ENCODE peak calls at places on chromosomes 5 and 9, in four cellular contexts. R, I, X and E are unnamed samples.

GRCh38 chr9:73684601-73685000 is 532.9 kb downstream of the ANXA1 start:
- DNase-seq in R (peak), I (peak), X (no peak), E (peak)

GRCh38 chr5:39216621-39217020 is 2.7 kb downstream of the FYB1 start:
- DNase-seq in R (no peak), I (no peak), X (no peak), E (no peak)

GRCh38 chr5:132528866-132529634 is 14.3 kb downstream of the IL5 start:
- DNase-seq in R (no peak), I (no peak), X (no peak), E (no peak)

GRCh38 chr9:116141864-116142561 is 11.6 kb upstream of the PAPPA start:
- DNase-seq in R (peak), I (no peak), X (no peak), E (no peak)

GRCh38 chr9:133795049-133795448 is 56.9 kb upstream of the SARDH start:
- DNase-seq in R (no peak), I (no peak), X (no peak), E (no peak)

GRCh38 chr9:136771907-136772306 is 7.6 kb upstream of the LCN15 start:
- DNase-seq in R (no peak), I (no peak), X (no peak), E (no peak)

GRCh38 chr5:178280631-178281030 is 48.0 kb upstream of the PHYKPL start:
- DNase-seq in R (no peak), I (no peak), X (no peak), E (no peak)

GRCh38 chr5:76690027-76690679 is 25.8 kb upstream of the F2R start:
- DNase-seq in R (peak), I (peak), X (no peak), E (no peak)

GRCh38 chr5:109704255-109704952 is 14.7 kb downstream of the MAN2A1 start:
- DNase-seq in R (no peak), I (no peak), X (no peak), E (no peak)

GRCh38 chr5:56516936-56517521 is 283.9 kb upstream of the ANKRD55 start:
- DNase-seq in R (peak), I (peak), X (peak), E (no peak)

GRCh38 chr9:99019523-99020331 is 76.0 kb downstream of the COL15A1 start:
- DNase-seq in R (peak), I (peak), X (no peak), E (peak)

GRCh38 chr9:135596211-135596610 is 34.7 kb downstream of the PAEP start:
- DNase-seq in R (no peak), I (no peak), X (no peak), E (no peak)

GRCh38 chr5:9348296-9348996 is 197.4 kb downstream of the SEMA5A start:
- DNase-seq in R (peak), I (peak), X (no peak), E (peak)

GRCh38 chr9:14314424-14314928 is 535 bp upstream of the NFIB start:
- DNase-seq in R (peak), I (peak), X (peak), E (peak)

GRCh38 chr5:75886706-75887105 is 169.5 kb upstream of the POC5 start:
- DNase-seq in R (peak), I (peak), X (no peak), E (peak)

GRCh38 chr9:86534572-86535258 is 180.5 kb upstream of the TUT7 start:
- DNase-seq in R (no peak), I (peak), X (no peak), E (peak)

GRCh38 chr5:107570805-107571531 is 99.8 kb downstream of the EFNA5 start:
- DNase-seq in R (peak), I (peak), X (peak), E (no peak)

GRCh38 chr5:9835121-9835770 is 205.1 kb upstream of the TAS2R1 start:
- DNase-seq in R (peak), I (peak), X (peak), E (no peak)

GRCh38 chr5:61808091-61808490 is 476.0 kb downstream of the ZSWIM6 start:
- DNase-seq in R (no peak), I (no peak), X (no peak), E (no peak)

GRCh38 chr5:160167623-160168165 is 48.4 kb upstream of the PWWP2A start:
- DNase-seq in R (no peak), I (no peak), X (no peak), E (no peak)

GRCh38 chr5:51960617-51961115 is 577.4 kb downstream of the ISL1 start:
- DNase-seq in R (peak), I (peak), X (no peak), E (no peak)

GRCh38 chr5:72565519-72566289 is 58.5 kb upstream of the ZNF366 start:
- DNase-seq in R (no peak), I (no peak), X (no peak), E (no peak)

GRCh38 chr5:171647043-171647899 is 138.3 kb upstream of the SMIM23 start:
- DNase-seq in R (peak), I (peak), X (peak), E (peak)